ENCODE peak calls at places on chromosome 17, in eight cellular contexts. B is left lung; Q is psoas muscle; G is NCI-H510A treated with DMSO at 0.1 percent for 48 hours; H is A549; T is Karpas-422; K is endodermal cell; A is CD8-positive, alpha-beta memory T cell. D is an unnamed sample.

GRCh38 chr17:81074875-81075274 is 39.9 kb downstream of the BAIAP2 start:
- DNase-seq in H (no peak), G (no peak), T (no peak), A (no peak), B (no peak), K (no peak), Q (no peak), D (no peak)

GRCh38 chr17:79771276-79771675 is 6.7 kb upstream of the CBX2 start:
- DNase-seq in B (no peak), K (no peak), H (no peak), A (no peak), G (no peak), T (no peak), Q (no peak), D (no peak)

GRCh38 chr17:75525806-75526554 is 483 bp downstream of the LLGL2 start:
- DNase-seq in K (peak), B (no peak), Q (no peak), T (no peak), A (no peak), H (no peak), G (peak), D (no peak)

GRCh38 chr17:73521376-73521775 is 122.9 kb downstream of the SDK2 start:
- DNase-seq in A (no peak), K (no peak), Q (peak), H (no peak), B (no peak), G (peak), T (no peak), D (no peak)

GRCh38 chr17:78379134-78379497 is 667 bp downstream of the PGS1 start:
- DNase-seq in Q (no peak), K (no peak), B (no peak), G (no peak), H (no peak), T (no peak), A (no peak), D (no peak)

GRCh38 chr17:67575325-67575724 is 142.4 kb upstream of the NOL11 start:
- DNase-seq in A (no peak), H (no peak), G (peak), K (no peak), B (no peak), T (peak), Q (no peak), D (no peak)

GRCh38 chr17:4043862-4044261 is 79.6 kb upstream of the ATP2A3 start:
- DNase-seq in Q (no peak), A (peak), G (no peak), B (no peak), K (no peak), H (no peak), T (no peak), D (no peak)

GRCh38 chr17:48671697-48672171 is 45.6 kb upstream of the HOXB9 start:
- DNase-seq in H (peak), T (peak), B (peak), K (peak), A (peak), G (peak), Q (peak), D (no peak)

GRCh38 chr17:80944326-80944725 is 47.3 kb upstream of the CHMP6 start:
- DNase-seq in T (no peak), A (no peak), K (no peak), G (no peak), H (no peak), B (no peak), Q (no peak), D (no peak)

GRCh38 chr17:68509151-68510057 is 2.8 kb upstream of the PRKAR1A start:
- DNase-seq in T (peak), G (peak), K (peak), Q (peak), B (peak), H (no peak), A (no peak), D (peak)

GRCh38 chr17:17146791-17147406 is 59.2 kb downstream of the PLD6 start:
- DNase-seq in B (no peak), A (peak), T (peak), H (peak), K (peak), Q (peak), G (no peak), D (no peak)

GRCh38 chr17:72262748-72263147 is 141.9 kb downstream of the SOX9 start:
- DNase-seq in B (no peak), Q (no peak), G (no peak), A (no peak), K (no peak), H (no peak), T (no peak), D (no peak)

GRCh38 chr17:7136266-7136877 is 21.8 kb upstream of the ASGR2 start:
- DNase-seq in T (peak), B (peak), Q (peak), A (peak), K (peak), G (peak), H (peak), D (peak)

GRCh38 chr17:31997005-31997404 is 10.2 kb upstream of the LRRC37B start:
- DNase-seq in H (no peak), K (no peak), B (no peak), Q (no peak), G (no peak), T (no peak), A (no peak), D (no peak)

GRCh38 chr17:81494984-81495383 is 17.6 kb downstream of the ACTG1 start:
- DNase-seq in A (no peak), T (peak), K (peak), B (no peak), H (no peak), G (peak), Q (no peak), D (no peak)

GRCh38 chr17:41520821-41521521 is 2.3 kb upstream of the KRT15 start:
- DNase-seq in K (no peak), H (no peak), G (no peak), T (no peak), Q (no peak), B (no peak), A (no peak), D (no peak)

GRCh38 chr17:39595294-39595693 is 12.4 kb downstream of the NEUROD2 start:
- DNase-seq in A (no peak), Q (no peak), B (no peak), H (no peak), K (no peak), T (no peak), G (no peak), D (no peak)

GRCh38 chr17:51997723-51998122 is 160.8 kb downstream of the CA10 start:
- DNase-seq in K (no peak), Q (no peak), T (no peak), H (no peak), G (peak), B (no peak), A (no peak), D (no peak)

GRCh38 chr17:8629371-8630226 is 926 bp downstream of the MYH10 start:
- DNase-seq in G (peak), Q (peak), T (no peak), H (peak), K (peak), A (peak), B (no peak), D (no peak)

GRCh38 chr17:43736389-43736788 is 22.2 kb downstream of the SOST start:
- DNase-seq in B (no peak), K (no peak), G (no peak), H (no peak), T (no peak), A (no peak), Q (no peak), D (no peak)

GRCh38 chr17:31216053-31216751 is 80.8 kb downstream of the OMG start:
- DNase-seq in A (peak), G (peak), K (no peak), H (peak), B (no peak), T (peak), Q (no peak), D (no peak)

GRCh38 chr17:78910885-78911284 is 7.9 kb upstream of the CEP295NL start:
- DNase-seq in Q (no peak), T (no peak), B (peak), G (no peak), H (no peak), A (no peak), K (no peak), D (peak)

GRCh38 chr17:47686276-47686635 is 7.7 kb upstream of the TBKBP1 start:
- DNase-seq in Q (no peak), B (no peak), K (no peak), H (no peak), A (no peak), T (no peak), G (no peak), D (no peak)

GRCh38 chr17:58755577-58756245 is at the start of gene PPM1E:
- DNase-seq in B (peak), T (peak), A (peak), G (peak), K (peak), Q (peak), H (peak), D (no peak)

GRCh38 chr17:57284984-57285646 is 28.8 kb downstream of the MSI2 start:
- DNase-seq in T (no peak), G (no peak), Q (no peak), B (no peak), K (peak), A (peak), H (no peak), D (peak)

GRCh38 chr17:51507444-51507843 is 247.1 kb downstream of the UTP18 start:
- DNase-seq in G (no peak), A (no peak), B (no peak), H (no peak), T (peak), Q (no peak), K (no peak), D (no peak)

GRCh38 chr17:65154770-65155589 is 17.8 kb downstream of the RGS9 start:
- DNase-seq in G (no peak), B (no peak), T (no peak), A (no peak), K (no peak), H (peak), Q (no peak), D (peak)

GRCh38 chr17:35088647-35088910 is 25.1 kb upstream of the RFFL start:
- DNase-seq in K (no peak), A (no peak), G (peak), Q (peak), B (peak), H (no peak), T (no peak), D (no peak)

GRCh38 chr17:27256225-27257030 is 37.5 kb upstream of the WSB1 start:
- DNase-seq in T (no peak), G (no peak), B (no peak), K (no peak), Q (no peak), H (no peak), A (no peak), D (no peak)

GRCh38 chr17:63293310-63293709 is 152.8 kb downstream of the CYB561 start:
- DNase-seq in T (no peak), A (no peak), B (no peak), Q (no peak), K (no peak), H (no peak), G (no peak), D (no peak)

GRCh38 chr17:16444258-16444886 is 29.0 kb downstream of the TRPV2 start:
- DNase-seq in K (peak), G (no peak), B (no peak), H (no peak), Q (no peak), A (no peak), T (peak), D (no peak)

GRCh38 chr17:74345433-74346241 is 16.0 kb downstream of the BTBD17 start:
- DNase-seq in B (no peak), A (no peak), H (no peak), T (no peak), Q (no peak), K (no peak), G (no peak), D (no peak)

GRCh38 chr17:79851461-79851817 is 12.2 kb upstream of the CBX4 start:
- DNase-seq in H (no peak), Q (no peak), G (peak), T (no peak), B (peak), A (no peak), K (no peak), D (no peak)